ENCODE peak calls at places on chromosomes 11 and 22, in ten cellular contexts. C, S, Q, D, J, A, O, I, V and Y are unnamed samples.

GRCh38 chr11:123195182-123196059 is at the start of gene CLMP:
- DNase-seq in C (peak; percentile 58), S (peak; percentile 15), Q (no peak), D (peak; percentile 54), J (no peak), A (no peak), O (peak; percentile 28), I (no peak), V (no peak), Y (peak; percentile 41)

GRCh38 chr11:44630511-44631210 is 65.2 kb downstream of the CD82 start:
- DNase-seq in C (peak; percentile 49), S (no peak), Q (no peak), D (no peak), J (no peak), A (no peak), O (no peak), I (no peak), V (peak; percentile 7), Y (peak; percentile 10)

GRCh38 chr11:36507824-36508489 is 2.1 kb downstream of the TRAF6 start:
- DNase-seq in C (no peak), S (no peak), Q (no peak), D (no peak), J (no peak), A (no peak), O (no peak), I (no peak), V (no peak), Y (no peak)

GRCh38 chr22:42711281-42711731 is 9.4 kb downstream of the A4GALT start:
- DNase-seq in C (no peak), S (no peak), Q (no peak), D (no peak), J (no peak), A (no peak), O (no peak), I (no peak), V (no peak), Y (no peak)

GRCh38 chr11:48002565-48002964 is 22.2 kb downstream of the PTPRJ start:
- DNase-seq in C (no peak), S (no peak), Q (no peak), D (no peak), J (peak; percentile 59), A (no peak), O (no peak), I (no peak), V (no peak), Y (no peak)

GRCh38 chr11:101840720-101841119 is 74.1 kb upstream of the CEP126 start:
- DNase-seq in C (no peak), S (no peak), Q (no peak), D (no peak), J (no peak), A (no peak), O (no peak), I (no peak), V (no peak), Y (no peak)

GRCh38 chr11:36409152-36409713 is 100.8 kb downstream of the TRAF6 start:
- DNase-seq in C (peak; percentile 68), S (no peak), Q (no peak), D (no peak), J (peak; percentile 56), A (peak; percentile 23), O (peak; percentile 25), I (no peak), V (no peak), Y (no peak)

GRCh38 chr11:127063191-127063590 is 62.6 kb upstream of the KIRREL3 start:
- DNase-seq in C (no peak), S (no peak), Q (no peak), D (no peak), J (no peak), A (no peak), O (no peak), I (no peak), V (no peak), Y (no peak)

GRCh38 chr22:46111645-46112306 is 38.5 kb upstream of the PPARA start:
- DNase-seq in C (no peak), S (no peak), Q (no peak), D (no peak), J (no peak), A (no peak), O (no peak), I (no peak), V (no peak), Y (no peak)

GRCh38 chr11:74949748-74950127 is 672 bp downstream of the SPCS2 start:
- DNase-seq in C (no peak), S (no peak), Q (no peak), D (no peak), J (no peak), A (no peak), O (no peak), I (no peak), V (no peak), Y (no peak)

GRCh38 chr11:44765026-44765595 is 38.3 kb downstream of the TSPAN18 start:
- DNase-seq in C (no peak), S (no peak), Q (no peak), D (no peak), J (no peak), A (no peak), O (no peak), I (no peak), V (no peak), Y (no peak)

GRCh38 chr11:16791494-16791961 is 53.1 kb downstream of the C11orf58 start:
- DNase-seq in C (no peak), S (no peak), Q (no peak), D (no peak), J (no peak), A (peak; percentile 28), O (no peak), I (no peak), V (no peak), Y (no peak)

GRCh38 chr11:126115253-126115540 is 52.5 kb upstream of the CDON start:
- DNase-seq in C (no peak), S (no peak), Q (no peak), D (peak; percentile 27), J (no peak), A (peak; percentile 71), O (no peak), I (no peak), V (peak; percentile 91), Y (peak; percentile 47)

GRCh38 chr11:70074701-70075100 is 3.4 kb upstream of the ANO1 start:
- DNase-seq in C (no peak), S (no peak), Q (no peak), D (no peak), J (no peak), A (no peak), O (no peak), I (no peak), V (no peak), Y (no peak)

GRCh38 chr11:112216591-112217105 is 9.6 kb upstream of the PTS start:
- DNase-seq in C (no peak), S (no peak), Q (no peak), D (no peak), J (no peak), A (no peak), O (no peak), I (no peak), V (no peak), Y (no peak)

GRCh38 chr11:63939351-63939920 is 634 bp downstream of the NAA40 start:
- DNase-seq in C (no peak), S (no peak), Q (no peak), D (no peak), J (no peak), A (no peak), O (peak; percentile 18), I (no peak), V (no peak), Y (peak; percentile 46)